ENCODE peak calls at places on chromosomes 7 and 10, in five cellular contexts. N is Karpas-422, V is K562, H is OCI-LY7, G is PC-3. K is an unnamed sample.

GRCh38 chr7:121473645-121474300 is 77.7 kb upstream of the FAM3C start:
- DNase-seq in N (no peak), V (no peak), H (no peak), G (no peak), K (no peak)

GRCh38 chr7:139807009-139807408 is 22.1 kb upstream of the TBXAS1 start:
- DNase-seq in N (no peak), V (no peak), H (no peak), G (no peak), K (no peak)

GRCh38 chr7:132450188-132450587 is 126.1 kb downstream of the PLXNA4 start:
- DNase-seq in N (no peak), V (no peak), H (no peak), G (no peak), K (no peak)

GRCh38 chr10:49187950-49188761 is at the start of gene TMEM273:
- DNase-seq in N (peak), V (peak), H (peak), G (peak), K (no peak)

GRCh38 chr10:122475130-122475529 is 13.8 kb downstream of the HTRA1 start:
- DNase-seq in N (no peak), V (no peak), H (no peak), G (no peak), K (no peak)

GRCh38 chr7:100765250-100765649 is 31.9 kb downstream of the ZAN start:
- DNase-seq in N (no peak), V (peak), H (no peak), G (no peak), K (no peak)

GRCh38 chr10:94680544-94680943 is 3.0 kb upstream of the CYP2C18 start:
- DNase-seq in N (no peak), V (no peak), H (no peak), G (peak), K (peak)

GRCh38 chr10:113064039-113064438 is 114.0 kb downstream of the TCF7L2 start:
- DNase-seq in N (no peak), V (no peak), H (no peak), G (no peak), K (no peak)

GRCh38 chr10:97178074-97178473 is 7.7 kb downstream of the SLIT1 start:
- DNase-seq in N (no peak), V (no peak), H (no peak), G (no peak), K (no peak)

GRCh38 chr7:28316489-28316888 is 95.8 kb upstream of the CREB5 start:
- DNase-seq in N (no peak), V (no peak), H (no peak), G (no peak), K (peak)

GRCh38 chr10:69464801-69465401 is 13.6 kb downstream of the TSPAN15 start:
- DNase-seq in N (no peak), V (no peak), H (no peak), G (no peak), K (no peak)

GRCh38 chr10:103440416-103440815 is 11.8 kb downstream of the CALHM2 start:
- DNase-seq in N (no peak), V (no peak), H (no peak), G (no peak), K (no peak)

GRCh38 chr10:70774810-70775678 is 10.1 kb downstream of the TBATA start:
- DNase-seq in N (no peak), V (no peak), H (no peak), G (peak), K (no peak)

DNA sequence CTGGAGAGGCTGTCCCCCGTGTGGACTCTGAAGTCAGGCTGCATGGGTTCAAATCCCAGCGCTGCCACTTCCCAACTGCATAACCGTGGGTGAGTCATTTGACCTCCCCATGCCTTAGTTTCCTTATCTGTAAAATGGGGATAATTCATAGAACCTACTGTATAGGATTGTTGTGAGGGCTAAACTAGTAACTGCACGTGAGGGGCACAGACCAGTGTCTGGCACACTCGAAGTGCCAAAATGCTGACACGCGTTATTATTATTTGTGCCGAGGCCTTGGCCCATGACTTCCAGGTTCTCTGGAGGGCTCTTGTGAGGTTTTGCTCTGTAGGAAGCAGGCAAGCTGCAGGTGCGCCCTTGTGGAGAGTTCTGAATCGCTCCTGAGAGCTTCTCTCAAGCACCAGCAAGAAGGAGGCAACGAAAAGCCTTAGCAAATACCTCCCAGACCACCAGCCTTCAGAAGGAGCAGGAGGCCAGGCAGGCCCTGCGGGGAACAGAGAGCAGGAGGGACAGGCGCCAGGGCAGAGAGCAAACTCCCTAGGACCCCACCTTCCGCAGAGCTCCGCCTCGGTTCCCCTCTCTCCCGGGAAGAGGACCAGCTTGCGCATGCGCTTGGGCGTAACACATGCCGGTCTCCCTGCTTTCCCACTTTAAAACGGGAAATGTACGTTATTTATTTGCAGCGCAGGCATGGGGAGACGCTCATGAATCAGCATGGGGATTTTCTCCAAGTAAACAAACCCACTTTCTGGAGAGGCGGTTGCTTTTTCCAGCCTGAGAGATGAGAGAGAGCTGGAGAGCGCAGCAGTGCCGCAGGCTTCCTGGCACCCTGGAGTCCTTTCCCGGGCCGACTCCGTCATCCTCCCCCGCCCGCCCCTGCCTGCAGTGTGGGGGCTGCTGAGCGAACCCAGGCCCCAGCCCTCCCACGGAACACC is 39.6 kb downstream of the SORCS3 start:
- DNase-seq in N (no peak), V (no peak), H (no peak), G (no peak), K (no peak)
- H2AFZ ChIP-seq in N (no peak), V (no peak), H (no peak), G (no peak), K (peak)

DNA sequence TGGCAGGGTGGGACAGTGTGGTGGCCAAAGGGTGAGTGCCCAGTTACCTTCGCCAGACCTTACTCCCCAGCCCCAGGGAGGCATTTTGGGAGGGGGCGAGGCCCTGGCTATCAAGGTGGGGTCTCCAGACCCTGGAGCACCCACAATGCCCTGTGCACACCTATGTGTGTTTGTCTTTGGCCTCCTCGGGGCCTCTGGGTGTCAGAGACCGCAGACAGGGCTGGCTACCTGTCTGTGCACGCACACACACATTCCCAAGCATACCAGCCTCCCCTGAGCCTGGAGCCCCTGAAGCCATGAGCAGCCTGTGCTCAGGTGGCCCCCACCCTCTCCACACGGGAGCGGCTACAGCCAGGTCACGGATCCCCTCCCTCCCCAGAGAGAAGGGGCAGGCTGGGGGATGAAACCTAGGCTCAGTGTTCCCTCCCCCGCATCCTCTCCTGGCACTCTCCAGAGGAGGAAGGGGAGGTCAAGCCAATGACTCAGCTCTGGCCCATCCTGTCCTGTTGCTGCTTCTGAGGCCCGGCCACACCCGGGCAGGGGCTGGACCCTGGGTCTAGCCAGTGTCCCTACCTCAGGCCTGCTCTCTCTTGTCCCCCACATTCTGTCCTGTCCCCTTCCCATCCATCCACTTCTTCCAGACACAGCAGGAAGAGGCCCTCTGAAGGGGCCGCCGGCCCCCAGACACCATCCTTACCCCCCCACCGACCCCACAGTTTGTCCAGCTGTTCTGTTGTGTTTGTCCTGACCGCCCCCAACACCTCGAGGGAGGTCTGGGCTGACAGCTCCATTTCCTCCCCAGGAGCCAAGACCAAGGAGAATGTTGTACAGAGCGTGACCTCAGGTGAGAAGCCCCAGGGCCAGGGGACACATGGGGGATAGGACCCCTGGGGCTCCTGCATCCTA is 685 bp downstream of the SNCG start:
- DNase-seq in N (no peak), V (peak), H (no peak), G (peak), K (peak)
- H2AFZ ChIP-seq in N (no peak), V (peak), H (no peak), G (peak), K (peak)

GRCh38 chr7:22781230-22781711 is 41.4 kb downstream of the TOMM7 start:
- DNase-seq in N (no peak), V (no peak), H (no peak), G (no peak), K (peak)
- H2AFZ ChIP-seq in N (no peak), V (peak), H (no peak), G (no peak), K (peak)

DNA sequence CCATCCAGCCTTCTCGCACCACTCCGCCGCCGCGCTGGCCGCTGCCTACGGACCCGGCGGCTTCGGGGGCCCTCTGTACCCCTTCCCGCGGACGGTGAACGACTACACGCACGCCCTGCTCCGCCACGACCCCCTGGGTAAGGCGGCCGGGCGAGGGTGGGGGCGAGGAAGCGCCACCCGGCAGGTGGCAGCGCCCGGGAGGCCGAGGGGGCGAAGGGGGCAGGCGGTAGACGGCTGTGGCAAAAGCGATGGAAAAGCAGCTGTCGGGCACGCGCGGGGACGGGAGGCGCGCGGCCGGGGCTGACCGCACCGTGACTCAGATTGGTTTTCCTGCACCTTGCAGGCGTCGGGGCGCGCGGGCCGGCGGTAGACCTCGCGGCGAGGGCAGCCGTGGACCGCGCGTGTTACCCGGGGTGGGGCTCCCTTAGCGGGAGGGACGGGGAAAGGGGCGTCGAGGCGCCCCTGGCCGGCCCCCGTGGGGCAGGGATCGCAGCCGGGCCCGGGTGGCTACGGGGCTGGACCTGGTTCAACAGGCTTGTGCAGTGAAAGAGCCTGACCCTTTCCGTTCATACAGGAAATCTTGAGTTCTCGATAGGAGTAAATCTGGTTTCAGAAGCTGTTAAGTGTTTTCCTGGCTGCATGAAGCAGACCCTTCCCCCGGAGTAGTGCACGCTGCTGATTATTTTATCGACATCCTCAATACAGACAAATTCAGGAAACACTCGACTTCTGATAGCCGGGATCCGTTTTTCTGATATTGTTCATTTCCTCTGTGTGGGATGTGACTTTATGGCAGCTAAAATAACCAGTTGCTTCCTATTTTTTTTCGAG is 671 bp downstream of the HHEX start:
- DNase-seq in N (peak), V (peak), H (no peak), G (peak), K (peak)
- H2AFZ ChIP-seq in N (no peak), V (peak), H (no peak), G (peak), K (peak)

GRCh38 chr10:15027741-15028140 is 16.0 kb upstream of the OLAH start:
- DNase-seq in N (no peak), V (no peak), H (no peak), G (no peak), K (no peak)
- H2AFZ ChIP-seq in N (no peak), V (peak), H (no peak), G (no peak), K (no peak)

DNA sequence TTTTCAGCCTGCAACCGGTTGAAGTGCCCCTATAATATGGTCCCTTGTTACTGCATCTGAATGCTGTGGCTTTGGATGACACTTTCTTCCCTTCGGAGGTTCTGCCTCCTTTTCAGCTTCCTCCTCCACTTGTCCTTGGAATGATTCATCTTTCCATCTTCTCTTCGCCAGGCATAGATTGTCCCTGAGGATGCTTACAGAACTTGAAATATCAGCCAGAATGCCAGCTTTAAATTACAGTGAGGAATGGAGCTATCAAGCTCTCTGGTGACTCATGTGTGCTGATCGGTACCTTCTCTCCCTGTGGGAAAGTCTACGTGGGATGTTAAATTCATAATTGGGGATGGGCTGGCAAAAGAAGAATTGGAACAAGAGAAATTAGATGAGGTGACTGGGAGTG is 45.9 kb upstream of the PDK4 start:
- DNase-seq in N (no peak), V (no peak), H (no peak), G (peak), K (no peak)
- H2AFZ ChIP-seq in N (no peak), V (no peak), H (no peak), G (no peak), K (no peak)

GRCh38 chr10:50857579-50857978 is 27.8 kb downstream of the A1CF start:
- DNase-seq in N (no peak), V (no peak), H (no peak), G (no peak), K (no peak)
- H2AFZ ChIP-seq in N (no peak), V (no peak), H (no peak), G (no peak), K (peak)

DNA sequence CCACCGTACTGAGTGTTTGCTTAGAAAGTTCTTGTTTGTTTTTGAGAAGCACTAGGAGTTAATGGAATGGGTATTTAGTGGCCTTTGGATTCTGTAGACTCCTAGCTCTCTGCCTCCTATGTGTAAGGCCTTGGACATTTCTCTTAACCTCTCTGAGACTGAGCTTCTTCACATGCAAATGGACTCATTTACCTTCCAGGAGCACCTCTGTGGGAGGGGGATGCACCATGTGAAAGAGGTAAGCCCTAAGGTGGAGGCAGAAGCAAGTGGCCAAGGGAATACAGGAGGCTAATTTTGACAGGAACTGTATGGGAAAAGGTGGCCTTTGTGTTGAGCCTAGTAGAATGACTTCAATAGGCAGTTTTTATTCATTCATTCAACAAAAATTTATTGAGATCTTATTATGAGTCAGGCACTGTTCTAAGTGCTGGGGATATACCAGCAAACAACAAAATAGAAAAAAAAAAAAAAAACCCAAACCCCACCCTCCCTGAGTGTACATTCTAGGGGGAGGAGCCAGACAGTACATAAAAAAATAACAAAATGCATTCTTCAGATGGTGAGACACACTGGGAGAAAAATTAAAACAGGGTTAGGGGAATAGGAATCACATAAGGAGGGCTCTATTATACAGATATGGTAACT is 9.2 kb upstream of the EPHA1 start:
- DNase-seq in N (no peak), V (no peak), H (no peak), G (peak), K (no peak)
- H2AFZ ChIP-seq in N (no peak), V (no peak), H (no peak), G (peak), K (no peak)

GRCh38 chr7:71733108-71733870 is 601.3 kb downstream of the GALNT17 start:
- DNase-seq in N (peak), V (peak), H (peak), G (peak), K (peak)
- H2AFZ ChIP-seq in N (no peak), V (no peak), H (no peak), G (no peak), K (no peak)